ENCODE peak calls at places on chromosomes 16 and 17, in five cellular contexts. F is left ventricle myocardium inferior, A is neural progenitor cell, J is prostate gland, L is nephron progenitor cell. Y is an unnamed sample.

GRCh38 chr17:2723505-2723996 is 12.0 kb upstream of the CLUH start:
- DNase-seq in F (no peak), A (peak), J (no peak), L (no peak), Y (no peak)

GRCh38 chr16:78877114-78877513 is 723.4 kb downstream of the MAF start:
- DNase-seq in F (no peak), A (peak), J (no peak), L (no peak), Y (no peak)

GRCh38 chr16:28292731-28293588 is 635 bp downstream of the SBK1 start:
- DNase-seq in F (no peak), A (peak), J (peak), L (peak), Y (peak)

GRCh38 chr17:8016632-8017424 is 14.4 kb downstream of the GUCY2D start:
- DNase-seq in F (no peak), A (peak), J (peak), L (peak), Y (no peak)

GRCh38 chr16:4802659-4803287 is 340 bp upstream of the ROGDI start:
- DNase-seq in F (peak), A (peak), J (peak), L (peak), Y (peak)

GRCh38 chr17:53353919-53354351 is 468.8 kb upstream of the KIF2B start:
- DNase-seq in F (no peak), A (no peak), J (peak), L (no peak), Y (no peak)

GRCh38 chr16:21244798-21245197 is 11.3 kb downstream of the ANKS4B start:
- DNase-seq in F (no peak), A (no peak), J (no peak), L (no peak), Y (no peak)

GRCh38 chr17:10304758-10305300 is 68.0 kb downstream of the MYH13 start:
- DNase-seq in F (no peak), A (no peak), J (no peak), L (no peak), Y (no peak)

GRCh38 chr16:71865173-71865863 is 18.7 kb downstream of the ZNF821 start:
- DNase-seq in F (no peak), A (no peak), J (no peak), L (no peak), Y (no peak)

GRCh38 chr17:10879110-10879509 is 41.2 kb upstream of the PIRT start:
- DNase-seq in F (peak), A (peak), J (peak), L (peak), Y (no peak)

GRCh38 chr16:87834668-87835473 is 34.4 kb downstream of the SLC7A5 start:
- DNase-seq in F (no peak), A (no peak), J (no peak), L (no peak), Y (no peak)

GRCh38 chr17:924711-925480 is 54.7 kb downstream of the NXN start:
- DNase-seq in F (no peak), A (no peak), J (peak), L (no peak), Y (no peak)

GRCh38 chr17:66976781-66977201 is 12.3 kb downstream of the CACNG4 start:
- DNase-seq in F (peak), A (peak), J (no peak), L (peak), Y (no peak)

GRCh38 chr16:73060216-73060615 is 12.3 kb upstream of the ZFHX3 start:
- DNase-seq in F (no peak), A (no peak), J (no peak), L (no peak), Y (no peak)

GRCh38 chr16:78200023-78200389 is 100.6 kb downstream of the WWOX start:
- DNase-seq in F (no peak), A (no peak), J (no peak), L (no peak), Y (no peak)

GRCh38 chr17:78862073-78863023 is 21.7 kb upstream of the USP36 start:
- DNase-seq in F (peak), A (no peak), J (no peak), L (no peak), Y (no peak)

GRCh38 chr16:65648111-65648510 is 526.2 kb upstream of the CDH11 start:
- DNase-seq in F (no peak), A (no peak), J (no peak), L (no peak), Y (no peak)

GRCh38 chr17:34756670-34757021 is 177.3 kb downstream of the TMEM132E start:
- DNase-seq in F (no peak), A (no peak), J (no peak), L (peak), Y (no peak)

GRCh38 chr17:71970312-71970711 is 150.5 kb upstream of the SOX9 start:
- DNase-seq in F (no peak), A (no peak), J (no peak), L (no peak), Y (no peak)

GRCh38 chr16:12559714-12560113 is 244.0 kb downstream of the CPPED1 start:
- DNase-seq in F (no peak), A (no peak), J (no peak), L (no peak), Y (no peak)

GRCh38 chr17:70621593-70621992 is 452.3 kb downstream of the KCNJ2 start:
- DNase-seq in F (no peak), A (peak), J (no peak), L (no peak), Y (no peak)

GRCh38 chr16:58299757-58300349 is 5.0 kb upstream of the PRSS54 start:
- DNase-seq in F (no peak), A (peak), J (no peak), L (peak), Y (no peak)

GRCh38 chr17:2227025-2227699 is 76.4 kb downstream of the SMG6 start:
- DNase-seq in F (no peak), A (no peak), J (no peak), L (no peak), Y (no peak)

GRCh38 chr16:89506113-89506504 is 2.1 kb upstream of the SPG7 start:
- DNase-seq in F (peak), A (no peak), J (no peak), L (no peak), Y (no peak)

GRCh38 chr17:44002141-44002848 is 2.1 kb upstream of the NAGS start:
- DNase-seq in F (no peak), A (no peak), J (no peak), L (no peak), Y (no peak)

GRCh38 chr17:30550512-30551273 is 73.5 kb downstream of the GOSR1 start:
- DNase-seq in F (no peak), A (no peak), J (no peak), L (no peak), Y (peak)

GRCh38 chr17:64216385-64217248 is 46.4 kb downstream of the TEX2 start:
- DNase-seq in F (peak), A (peak), J (no peak), L (no peak), Y (peak)

GRCh38 chr17:79952265-79952877 is 83.3 kb downstream of the TBC1D16 start:
- DNase-seq in F (peak), A (no peak), J (no peak), L (no peak), Y (no peak)

GRCh38 chr16:60107467-60107866 is 1373.4 kb upstream of the GOT2 start:
- DNase-seq in F (no peak), A (no peak), J (no peak), L (no peak), Y (no peak)

GRCh38 chr16:30670072-30670824 is 12.0 kb downstream of the FBRS start:
- DNase-seq in F (no peak), A (no peak), J (no peak), L (no peak), Y (no peak)
- TF ChIP-seq CTCF in F (no peak), A (no peak), J (no peak), L (no peak), Y (no peak)

DNA sequence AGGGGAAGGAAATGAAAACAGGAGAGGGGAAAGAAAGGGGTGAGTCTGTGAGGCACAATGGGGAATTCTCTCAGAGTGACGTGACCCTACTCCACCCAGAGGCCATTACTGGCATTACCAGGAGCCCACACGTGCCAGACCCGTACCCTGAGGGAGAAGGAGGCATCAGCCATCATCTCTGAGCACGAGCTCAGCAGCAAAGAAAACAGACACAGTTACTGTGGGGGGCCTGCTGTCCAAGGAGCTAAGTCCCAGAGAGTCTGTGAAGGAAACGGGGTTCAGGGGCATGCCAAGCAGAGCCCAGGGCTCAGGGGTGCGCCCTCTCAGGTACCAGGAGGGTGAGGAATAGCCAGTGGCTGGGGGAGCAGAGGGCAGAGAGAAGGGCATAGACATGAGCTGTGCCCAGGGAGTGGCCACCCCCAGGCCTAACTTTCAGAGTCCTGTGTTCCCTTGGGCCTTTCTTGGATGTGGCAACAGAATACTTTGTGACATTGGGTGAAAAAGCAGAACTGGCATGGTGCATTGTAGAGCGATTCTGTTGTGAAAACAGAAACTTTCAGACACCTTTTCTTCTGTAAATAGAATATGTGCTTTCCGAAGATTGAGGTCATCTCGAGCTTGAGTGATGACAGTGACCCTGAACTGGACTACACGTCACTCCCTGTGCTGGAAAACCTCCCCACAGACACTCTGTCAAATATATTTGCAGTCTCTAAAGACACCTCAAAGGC is 11.3 kb downstream of the TAF1C start:
- DNase-seq in F (no peak), A (peak), J (peak), L (peak), Y (no peak)
- TF ChIP-seq CTCF in F (peak), A (peak), J (peak), L (peak), Y (no peak)

DNA sequence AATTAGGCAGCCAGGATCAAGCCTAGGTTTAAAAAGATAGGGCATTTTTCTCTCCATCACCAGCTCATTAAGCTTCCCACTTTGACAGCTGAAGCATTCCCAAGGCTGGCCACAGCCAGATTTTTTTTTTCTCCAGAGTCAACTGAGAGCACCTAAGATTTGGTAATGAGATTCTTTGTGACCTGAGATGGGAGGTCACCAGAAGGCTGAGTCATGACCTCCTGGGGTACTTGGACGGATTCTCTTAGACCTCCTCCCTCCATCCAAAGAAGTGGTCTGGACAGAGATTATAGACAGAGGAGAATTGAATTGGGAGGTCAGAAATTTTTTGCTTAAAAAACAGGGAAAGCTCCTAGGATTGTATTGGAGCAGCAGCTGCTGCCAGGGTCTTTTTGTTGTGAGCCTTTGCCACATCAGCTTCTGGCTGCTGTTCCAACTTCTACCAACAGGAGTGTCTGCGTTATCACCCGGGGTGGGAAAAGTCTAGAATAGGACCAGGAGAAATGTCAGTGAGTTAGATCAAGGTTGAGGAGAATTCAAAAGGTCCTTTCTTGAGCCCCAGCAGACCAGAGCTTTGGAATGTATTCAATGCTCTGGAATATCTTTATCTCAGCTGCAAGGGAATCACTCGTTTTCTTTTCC is 221.2 kb upstream of the N4BP1 start:
- DNase-seq in F (no peak), A (peak), J (no peak), L (peak), Y (no peak)
- TF ChIP-seq CTCF in F (peak), A (peak), J (no peak), L (peak), Y (no peak)

GRCh38 chr17:82041139-82041814 is 3.8 kb upstream of the DCXR start:
- DNase-seq in F (no peak), A (no peak), J (no peak), L (no peak), Y (no peak)
- TF ChIP-seq CTCF in F (no peak), A (no peak), J (no peak), L (no peak), Y (no peak)

GRCh38 chr16:1884155-1884760 is 12.3 kb upstream of the MEIOB start:
- DNase-seq in F (no peak), A (no peak), J (no peak), L (no peak), Y (no peak)
- TF ChIP-seq CTCF in F (peak), A (peak), J (no peak), L (peak), Y (no peak)

DNA sequence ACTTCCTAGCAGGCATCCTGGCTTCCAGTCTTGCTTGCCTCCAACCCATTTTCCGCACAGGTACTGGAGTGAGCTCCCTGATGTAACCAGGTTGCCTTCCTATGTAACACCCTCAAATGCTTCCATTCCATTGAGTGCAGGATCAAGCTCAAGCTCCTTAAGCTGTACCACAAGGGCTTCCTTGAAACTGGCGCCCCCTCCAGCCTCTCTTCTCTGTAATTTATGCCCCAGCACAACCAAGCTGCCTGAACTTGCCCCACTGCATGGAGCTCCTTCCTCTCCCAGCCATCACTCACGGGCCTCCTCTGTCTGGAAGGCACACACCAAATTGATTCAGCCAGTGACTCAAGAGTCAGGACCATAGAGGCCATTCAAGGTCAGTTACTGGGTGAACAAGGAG is 234.8 kb upstream of the RPL38 start:
- DNase-seq in F (no peak), A (no peak), J (no peak), L (no peak), Y (no peak)
- TF ChIP-seq CTCF in F (no peak), A (no peak), J (no peak), L (no peak), Y (no peak)

DNA sequence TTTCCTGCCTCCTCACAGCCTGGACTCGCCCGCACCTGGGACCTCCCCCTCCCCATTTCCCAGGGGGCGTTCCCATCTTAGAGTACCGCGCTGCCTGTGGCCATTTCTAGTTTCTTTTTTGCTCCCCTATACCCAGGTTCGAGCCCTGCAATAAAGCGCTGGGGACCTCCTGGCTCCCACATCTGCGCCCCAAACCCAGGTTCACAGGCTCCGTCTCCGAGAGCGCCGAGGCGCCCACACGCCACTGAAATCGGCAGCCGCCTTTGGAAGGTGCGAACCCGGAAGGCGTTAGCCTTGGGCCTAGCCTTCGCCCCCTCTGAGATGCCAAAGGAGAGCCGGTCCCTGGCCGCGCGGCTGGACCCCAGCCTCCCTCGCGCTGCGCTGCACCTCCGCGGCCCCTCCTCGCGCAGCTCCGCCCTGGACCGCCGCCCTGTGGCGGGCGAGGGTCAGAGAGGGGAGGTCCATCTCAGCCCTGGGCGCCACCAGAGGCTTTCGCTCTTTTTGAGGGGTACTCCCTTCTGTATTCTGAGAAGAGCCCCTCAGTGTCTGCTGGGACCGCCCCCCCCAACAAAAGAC is 1.8 kb downstream of the KCNJ12 start:
- DNase-seq in F (no peak), A (peak), J (no peak), L (peak), Y (no peak)
- TF ChIP-seq CTCF in F (no peak), A (peak), J (no peak), L (peak), Y (no peak)

GRCh38 chr16:29734826-29735225 is 11.0 kb downstream of the C16orf54 start:
- DNase-seq in F (no peak), A (no peak), J (no peak), L (no peak), Y (no peak)

GRCh38 chr16:29738514-29738913 is 7.3 kb downstream of the C16orf54 start:
- DNase-seq in F (no peak), A (no peak), J (no peak), L (no peak), Y (no peak)

GRCh38 chr16:29737713-29738112 is 8.1 kb downstream of the C16orf54 start:
- DNase-seq in F (no peak), A (no peak), J (no peak), L (no peak), Y (no peak)

GRCh38 chr16:29736764-29737163 is 9.0 kb downstream of the C16orf54 start:
- DNase-seq in F (no peak), A (no peak), J (no peak), L (no peak), Y (no peak)

GRCh38 chr16:29736112-29736511 is 9.7 kb downstream of the C16orf54 start:
- DNase-seq in F (no peak), A (peak), J (no peak), L (no peak), Y (no peak)
- TF ChIP-seq CTCF in F (no peak), A (peak), J (no peak), L (no peak), Y (no peak)

DNA sequence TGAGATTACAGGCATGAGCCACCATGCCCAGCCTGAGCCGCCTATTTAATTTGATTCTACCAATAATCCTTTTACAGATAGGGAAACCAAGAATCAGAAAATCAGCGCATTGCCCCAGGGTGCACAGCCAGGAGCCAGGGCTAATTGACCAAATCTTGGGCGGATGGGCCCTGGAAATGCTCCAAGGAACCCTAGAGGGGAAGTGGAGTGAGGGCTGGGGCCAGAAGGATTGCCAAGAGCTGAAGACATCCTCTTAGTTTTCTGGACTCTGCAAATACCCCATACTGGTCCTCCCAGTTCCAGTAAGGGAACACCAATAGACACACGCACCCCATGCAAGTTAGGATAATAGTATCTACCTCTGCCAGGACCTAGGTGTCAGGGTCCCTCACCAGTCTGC is 3.8 kb downstream of the FHOD1 start:
- DNase-seq in F (no peak), A (no peak), J (no peak), L (no peak), Y (no peak)
- TF ChIP-seq CTCF in F (no peak), A (no peak), J (no peak), L (no peak), Y (no peak)

DNA sequence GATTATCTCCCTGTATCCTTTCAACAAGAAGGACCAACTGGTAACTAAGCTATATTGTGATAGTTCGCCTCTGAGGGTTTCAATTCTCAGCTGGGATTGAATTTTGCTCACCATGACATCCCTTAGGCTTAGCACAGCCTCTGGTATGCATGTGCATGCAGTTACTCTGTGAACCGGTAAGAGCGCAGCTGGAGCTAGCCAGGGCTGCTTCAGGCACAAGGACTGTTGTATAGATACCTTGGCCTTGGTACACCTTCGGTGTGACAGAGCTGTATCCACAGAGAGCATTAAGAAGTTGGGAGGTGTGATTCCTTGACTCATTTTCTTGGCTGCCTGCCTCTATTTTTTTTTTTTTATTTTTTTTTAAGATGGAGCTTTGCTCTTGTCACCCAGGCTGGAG is 2.3 kb upstream of the NUTF2 start:
- DNase-seq in F (no peak), A (peak), J (no peak), L (no peak), Y (no peak)
- TF ChIP-seq CTCF in F (peak), A (no peak), J (no peak), L (no peak), Y (no peak)